ENCODE peak calls at places on chromosomes 12 and 14, in ten cellular contexts. One of them, this sample, is unnamed.

GRCh38 chr12:131363841-131364425 is 347.0 kb upstream of the SFSWAP start:
- DNase-seq in GM03348: no peak
- DNase-seq in activated T-helper 1 cell treated with Interleukin-2 at 50 U/mL for 16 hours: no peak
- DNase-seq in astrocyte of the spinal cord: no peak
- DNase-seq in activated CD4-positive, alpha-beta T cell treated with anti-CD3 and anti-CD28 coated beads, Interleukin-2, amount 10 ng/mL, durations not matched to agents 24 days and 14 days: no peak
- DNase-seq in upper lobe of left lung: no peak
- DNase-seq in tibial nerve: no peak
- DNase-seq in GM06990: no peak
- DNase-seq in nucleus accumbens: no peak
- DNase-seq in MM.1S: no peak
- DNase-seq in this sample: no peak

GRCh38 chr14:101219896-101220703 is 316.6 kb upstream of the RTL1 start:
- DNase-seq in GM03348: no peak
- DNase-seq in activated T-helper 1 cell treated with Interleukin-2 at 50 U/mL for 16 hours: no peak
- DNase-seq in astrocyte of the spinal cord: no peak
- DNase-seq in activated CD4-positive, alpha-beta T cell treated with anti-CD3 and anti-CD28 coated beads, Interleukin-2, amount 10 ng/mL, durations not matched to agents 24 days and 14 days: no peak
- DNase-seq in upper lobe of left lung: no peak
- DNase-seq in tibial nerve: no peak
- DNase-seq in GM06990: no peak
- DNase-seq in nucleus accumbens: no peak
- DNase-seq in MM.1S: no peak
- DNase-seq in this sample: peak; percentile 56

GRCh38 chr14:54001189-54001878 is 44.7 kb upstream of the BMP4 start:
- DNase-seq in GM03348: no peak
- DNase-seq in activated T-helper 1 cell treated with Interleukin-2 at 50 U/mL for 16 hours: no peak
- DNase-seq in astrocyte of the spinal cord: no peak
- DNase-seq in activated CD4-positive, alpha-beta T cell treated with anti-CD3 and anti-CD28 coated beads, Interleukin-2, amount 10 ng/mL, durations not matched to agents 24 days and 14 days: no peak
- DNase-seq in upper lobe of left lung: no peak
- DNase-seq in tibial nerve: no peak
- DNase-seq in GM06990: no peak
- DNase-seq in nucleus accumbens: no peak
- DNase-seq in MM.1S: no peak
- DNase-seq in this sample: no peak

GRCh38 chr12:57236925-57237652 is 7.6 kb downstream of the SHMT2 start:
- DNase-seq in GM03348: peak; percentile 60
- DNase-seq in activated T-helper 1 cell treated with Interleukin-2 at 50 U/mL for 16 hours: no peak
- DNase-seq in astrocyte of the spinal cord: no peak
- DNase-seq in activated CD4-positive, alpha-beta T cell treated with anti-CD3 and anti-CD28 coated beads, Interleukin-2, amount 10 ng/mL, durations not matched to agents 24 days and 14 days: no peak
- DNase-seq in upper lobe of left lung: no peak
- DNase-seq in tibial nerve: no peak
- DNase-seq in GM06990: no peak
- DNase-seq in nucleus accumbens: no peak
- DNase-seq in MM.1S: no peak
- DNase-seq in this sample: no peak

GRCh38 chr14:90419200-90419599 is 22.4 kb downstream of the CALM1 start:
- DNase-seq in GM03348: peak; percentile 83
- DNase-seq in activated T-helper 1 cell treated with Interleukin-2 at 50 U/mL for 16 hours: no peak
- DNase-seq in astrocyte of the spinal cord: peak; percentile 95
- DNase-seq in activated CD4-positive, alpha-beta T cell treated with anti-CD3 and anti-CD28 coated beads, Interleukin-2, amount 10 ng/mL, durations not matched to agents 24 days and 14 days: no peak
- DNase-seq in upper lobe of left lung: peak; percentile 43
- DNase-seq in tibial nerve: peak; percentile 40
- DNase-seq in GM06990: no peak
- DNase-seq in nucleus accumbens: peak; percentile 77
- DNase-seq in MM.1S: no peak
- DNase-seq in this sample: no peak

GRCh38 chr14:73238941-73239340 is 1.6 kb downstream of the PAPLN start:
- DNase-seq in GM03348: no peak
- DNase-seq in activated T-helper 1 cell treated with Interleukin-2 at 50 U/mL for 16 hours: no peak
- DNase-seq in astrocyte of the spinal cord: no peak
- DNase-seq in activated CD4-positive, alpha-beta T cell treated with anti-CD3 and anti-CD28 coated beads, Interleukin-2, amount 10 ng/mL, durations not matched to agents 24 days and 14 days: no peak
- DNase-seq in upper lobe of left lung: no peak
- DNase-seq in tibial nerve: peak; percentile 12
- DNase-seq in GM06990: no peak
- DNase-seq in nucleus accumbens: peak; percentile 20
- DNase-seq in MM.1S: no peak
- DNase-seq in this sample: no peak

GRCh38 chr14:105315941-105316562 is 1.5 kb downstream of the PACS2 start:
- DNase-seq in GM03348: no peak
- DNase-seq in activated T-helper 1 cell treated with Interleukin-2 at 50 U/mL for 16 hours: no peak
- DNase-seq in astrocyte of the spinal cord: no peak
- DNase-seq in activated CD4-positive, alpha-beta T cell treated with anti-CD3 and anti-CD28 coated beads, Interleukin-2, amount 10 ng/mL, durations not matched to agents 24 days and 14 days: no peak
- DNase-seq in upper lobe of left lung: no peak
- DNase-seq in tibial nerve: no peak
- DNase-seq in GM06990: no peak
- DNase-seq in nucleus accumbens: no peak
- DNase-seq in MM.1S: no peak
- DNase-seq in this sample: no peak

GRCh38 chr14:72883963-72884362 is 9.9 kb downstream of the DPF3 start:
- DNase-seq in GM03348: no peak
- DNase-seq in activated T-helper 1 cell treated with Interleukin-2 at 50 U/mL for 16 hours: no peak
- DNase-seq in astrocyte of the spinal cord: peak; percentile 40
- DNase-seq in activated CD4-positive, alpha-beta T cell treated with anti-CD3 and anti-CD28 coated beads, Interleukin-2, amount 10 ng/mL, durations not matched to agents 24 days and 14 days: peak; percentile 71
- DNase-seq in upper lobe of left lung: no peak
- DNase-seq in tibial nerve: no peak
- DNase-seq in GM06990: peak; percentile 41
- DNase-seq in nucleus accumbens: peak; percentile 20
- DNase-seq in MM.1S: no peak
- DNase-seq in this sample: no peak

GRCh38 chr14:102540310-102541028 is 30.9 kb upstream of the ANKRD9 start:
- DNase-seq in GM03348: no peak
- DNase-seq in activated T-helper 1 cell treated with Interleukin-2 at 50 U/mL for 16 hours: no peak
- DNase-seq in astrocyte of the spinal cord: no peak
- DNase-seq in activated CD4-positive, alpha-beta T cell treated with anti-CD3 and anti-CD28 coated beads, Interleukin-2, amount 10 ng/mL, durations not matched to agents 24 days and 14 days: no peak
- DNase-seq in upper lobe of left lung: no peak
- DNase-seq in tibial nerve: no peak
- DNase-seq in GM06990: no peak
- DNase-seq in nucleus accumbens: no peak
- DNase-seq in MM.1S: no peak
- DNase-seq in this sample: no peak

GRCh38 chr14:91399868-91400640 is 17.6 kb downstream of the CCDC88C start:
- DNase-seq in GM03348: no peak
- DNase-seq in activated T-helper 1 cell treated with Interleukin-2 at 50 U/mL for 16 hours: no peak
- DNase-seq in astrocyte of the spinal cord: no peak
- DNase-seq in activated CD4-positive, alpha-beta T cell treated with anti-CD3 and anti-CD28 coated beads, Interleukin-2, amount 10 ng/mL, durations not matched to agents 24 days and 14 days: peak; percentile 85
- DNase-seq in upper lobe of left lung: peak; percentile 49
- DNase-seq in tibial nerve: no peak
- DNase-seq in GM06990: peak; percentile 60
- DNase-seq in nucleus accumbens: no peak
- DNase-seq in MM.1S: peak; percentile 36
- DNase-seq in this sample: no peak

GRCh38 chr14:94989946-94990345 is 167.4 kb downstream of the DICER1 start:
- DNase-seq in GM03348: no peak
- DNase-seq in activated T-helper 1 cell treated with Interleukin-2 at 50 U/mL for 16 hours: no peak
- DNase-seq in astrocyte of the spinal cord: no peak
- DNase-seq in activated CD4-positive, alpha-beta T cell treated with anti-CD3 and anti-CD28 coated beads, Interleukin-2, amount 10 ng/mL, durations not matched to agents 24 days and 14 days: no peak
- DNase-seq in upper lobe of left lung: no peak
- DNase-seq in tibial nerve: no peak
- DNase-seq in GM06990: no peak
- DNase-seq in nucleus accumbens: no peak
- DNase-seq in MM.1S: no peak
- DNase-seq in this sample: no peak

GRCh38 chr12:15979096-15980091 is 68.3 kb downstream of the DERA start:
- DNase-seq in GM03348: peak; percentile 82
- DNase-seq in activated T-helper 1 cell treated with Interleukin-2 at 50 U/mL for 16 hours: no peak
- DNase-seq in astrocyte of the spinal cord: peak; percentile 93
- DNase-seq in activated CD4-positive, alpha-beta T cell treated with anti-CD3 and anti-CD28 coated beads, Interleukin-2, amount 10 ng/mL, durations not matched to agents 24 days and 14 days: no peak
- DNase-seq in upper lobe of left lung: no peak
- DNase-seq in tibial nerve: no peak
- DNase-seq in GM06990: no peak
- DNase-seq in nucleus accumbens: no peak
- DNase-seq in MM.1S: no peak
- DNase-seq in this sample: no peak

GRCh38 chr14:59123526-59123925 is 64.9 kb upstream of the DAAM1 start:
- DNase-seq in GM03348: peak; percentile 39
- DNase-seq in activated T-helper 1 cell treated with Interleukin-2 at 50 U/mL for 16 hours: no peak
- DNase-seq in astrocyte of the spinal cord: no peak
- DNase-seq in activated CD4-positive, alpha-beta T cell treated with anti-CD3 and anti-CD28 coated beads, Interleukin-2, amount 10 ng/mL, durations not matched to agents 24 days and 14 days: no peak
- DNase-seq in upper lobe of left lung: no peak
- DNase-seq in tibial nerve: no peak
- DNase-seq in GM06990: no peak
- DNase-seq in nucleus accumbens: no peak
- DNase-seq in MM.1S: no peak
- DNase-seq in this sample: no peak

GRCh38 chr14:100896369-100897060 is 7.0 kb downstream of the RTL1 start:
- DNase-seq in GM03348: no peak
- DNase-seq in activated T-helper 1 cell treated with Interleukin-2 at 50 U/mL for 16 hours: no peak
- DNase-seq in astrocyte of the spinal cord: no peak
- DNase-seq in activated CD4-positive, alpha-beta T cell treated with anti-CD3 and anti-CD28 coated beads, Interleukin-2, amount 10 ng/mL, durations not matched to agents 24 days and 14 days: no peak
- DNase-seq in upper lobe of left lung: no peak
- DNase-seq in tibial nerve: no peak
- DNase-seq in GM06990: no peak
- DNase-seq in nucleus accumbens: no peak
- DNase-seq in MM.1S: no peak
- DNase-seq in this sample: peak; percentile 41

GRCh38 chr14:54343276-54344121 is 53.3 kb upstream of the CDKN3 start:
- DNase-seq in GM03348: no peak
- DNase-seq in activated T-helper 1 cell treated with Interleukin-2 at 50 U/mL for 16 hours: no peak
- DNase-seq in astrocyte of the spinal cord: peak; percentile 78
- DNase-seq in activated CD4-positive, alpha-beta T cell treated with anti-CD3 and anti-CD28 coated beads, Interleukin-2, amount 10 ng/mL, durations not matched to agents 24 days and 14 days: no peak
- DNase-seq in upper lobe of left lung: peak; percentile 41
- DNase-seq in tibial nerve: no peak
- DNase-seq in GM06990: no peak
- DNase-seq in nucleus accumbens: no peak
- DNase-seq in MM.1S: no peak
- DNase-seq in this sample: no peak

GRCh38 chr12:47808049-47808448 is 11.7 kb downstream of the HDAC7 start:
- DNase-seq in GM03348: peak; percentile 36
- DNase-seq in activated T-helper 1 cell treated with Interleukin-2 at 50 U/mL for 16 hours: peak; percentile 64
- DNase-seq in astrocyte of the spinal cord: peak; percentile 65
- DNase-seq in activated CD4-positive, alpha-beta T cell treated with anti-CD3 and anti-CD28 coated beads, Interleukin-2, amount 10 ng/mL, durations not matched to agents 24 days and 14 days: peak; percentile 95
- DNase-seq in upper lobe of left lung: peak; percentile 78
- DNase-seq in tibial nerve: no peak
- DNase-seq in GM06990: peak; percentile 69
- DNase-seq in nucleus accumbens: peak; percentile 58
- DNase-seq in MM.1S: peak; percentile 92
- DNase-seq in this sample: no peak

GRCh38 chr12:130661501-130662255 is 54.4 kb downstream of the RIMBP2 start:
- DNase-seq in GM03348: no peak
- DNase-seq in activated T-helper 1 cell treated with Interleukin-2 at 50 U/mL for 16 hours: no peak
- DNase-seq in astrocyte of the spinal cord: no peak
- DNase-seq in activated CD4-positive, alpha-beta T cell treated with anti-CD3 and anti-CD28 coated beads, Interleukin-2, amount 10 ng/mL, durations not matched to agents 24 days and 14 days: no peak
- DNase-seq in upper lobe of left lung: no peak
- DNase-seq in tibial nerve: no peak
- DNase-seq in GM06990: no peak
- DNase-seq in nucleus accumbens: no peak
- DNase-seq in MM.1S: no peak
- DNase-seq in this sample: no peak

GRCh38 chr12:108939594-108939993 is 59.7 kb downstream of the DAO start:
- DNase-seq in GM03348: no peak
- DNase-seq in activated T-helper 1 cell treated with Interleukin-2 at 50 U/mL for 16 hours: no peak
- DNase-seq in astrocyte of the spinal cord: peak; percentile 6
- DNase-seq in activated CD4-positive, alpha-beta T cell treated with anti-CD3 and anti-CD28 coated beads, Interleukin-2, amount 10 ng/mL, durations not matched to agents 24 days and 14 days: peak; percentile 66
- DNase-seq in upper lobe of left lung: no peak
- DNase-seq in tibial nerve: no peak
- DNase-seq in GM06990: no peak
- DNase-seq in nucleus accumbens: no peak
- DNase-seq in MM.1S: peak; percentile 11
- DNase-seq in this sample: no peak

GRCh38 chr14:81537193-81537592 is 3.5 kb upstream of the SEL1L start:
- DNase-seq in GM03348: no peak
- DNase-seq in activated T-helper 1 cell treated with Interleukin-2 at 50 U/mL for 16 hours: no peak
- DNase-seq in astrocyte of the spinal cord: no peak
- DNase-seq in activated CD4-positive, alpha-beta T cell treated with anti-CD3 and anti-CD28 coated beads, Interleukin-2, amount 10 ng/mL, durations not matched to agents 24 days and 14 days: no peak
- DNase-seq in upper lobe of left lung: no peak
- DNase-seq in tibial nerve: no peak
- DNase-seq in GM06990: no peak
- DNase-seq in nucleus accumbens: no peak
- DNase-seq in MM.1S: no peak
- DNase-seq in this sample: no peak

GRCh38 chr14:90496379-90496778 is 99.5 kb downstream of the CALM1 start:
- DNase-seq in GM03348: no peak
- DNase-seq in activated T-helper 1 cell treated with Interleukin-2 at 50 U/mL for 16 hours: no peak
- DNase-seq in astrocyte of the spinal cord: no peak
- DNase-seq in activated CD4-positive, alpha-beta T cell treated with anti-CD3 and anti-CD28 coated beads, Interleukin-2, amount 10 ng/mL, durations not matched to agents 24 days and 14 days: no peak
- DNase-seq in upper lobe of left lung: no peak
- DNase-seq in tibial nerve: no peak
- DNase-seq in GM06990: no peak
- DNase-seq in nucleus accumbens: no peak
- DNase-seq in MM.1S: no peak
- DNase-seq in this sample: peak; percentile 52

GRCh38 chr12:28604240-28604639 is 414.0 kb downstream of the CCDC91 start:
- DNase-seq in GM03348: no peak
- DNase-seq in activated T-helper 1 cell treated with Interleukin-2 at 50 U/mL for 16 hours: no peak
- DNase-seq in astrocyte of the spinal cord: no peak
- DNase-seq in activated CD4-positive, alpha-beta T cell treated with anti-CD3 and anti-CD28 coated beads, Interleukin-2, amount 10 ng/mL, durations not matched to agents 24 days and 14 days: no peak
- DNase-seq in upper lobe of left lung: no peak
- DNase-seq in tibial nerve: no peak
- DNase-seq in GM06990: no peak
- DNase-seq in nucleus accumbens: no peak
- DNase-seq in MM.1S: no peak
- DNase-seq in this sample: no peak

GRCh38 chr14:104227806-104228205 is 89.4 kb downstream of the KIF26A start:
- DNase-seq in GM03348: no peak
- DNase-seq in activated T-helper 1 cell treated with Interleukin-2 at 50 U/mL for 16 hours: no peak
- DNase-seq in astrocyte of the spinal cord: no peak
- DNase-seq in activated CD4-positive, alpha-beta T cell treated with anti-CD3 and anti-CD28 coated beads, Interleukin-2, amount 10 ng/mL, durations not matched to agents 24 days and 14 days: peak; percentile 65
- DNase-seq in upper lobe of left lung: no peak
- DNase-seq in tibial nerve: no peak
- DNase-seq in GM06990: no peak
- DNase-seq in nucleus accumbens: no peak
- DNase-seq in MM.1S: no peak
- DNase-seq in this sample: no peak

GRCh38 chr12:53252349-53252916 is 15.7 kb upstream of the ESPL1 start:
- DNase-seq in GM03348: peak; percentile 60
- DNase-seq in activated T-helper 1 cell treated with Interleukin-2 at 50 U/mL for 16 hours: no peak
- DNase-seq in astrocyte of the spinal cord: no peak
- DNase-seq in activated CD4-positive, alpha-beta T cell treated with anti-CD3 and anti-CD28 coated beads, Interleukin-2, amount 10 ng/mL, durations not matched to agents 24 days and 14 days: no peak
- DNase-seq in upper lobe of left lung: peak; percentile 45
- DNase-seq in tibial nerve: no peak
- DNase-seq in GM06990: no peak
- DNase-seq in nucleus accumbens: no peak
- DNase-seq in MM.1S: no peak
- DNase-seq in this sample: peak; percentile 78

GRCh38 chr14:100537701-100538565 is 49.3 kb downstream of the BEGAIN start:
- DNase-seq in GM03348: no peak
- DNase-seq in activated T-helper 1 cell treated with Interleukin-2 at 50 U/mL for 16 hours: no peak
- DNase-seq in astrocyte of the spinal cord: no peak
- DNase-seq in activated CD4-positive, alpha-beta T cell treated with anti-CD3 and anti-CD28 coated beads, Interleukin-2, amount 10 ng/mL, durations not matched to agents 24 days and 14 days: no peak
- DNase-seq in upper lobe of left lung: no peak
- DNase-seq in tibial nerve: peak; percentile 54
- DNase-seq in GM06990: no peak
- DNase-seq in nucleus accumbens: peak; percentile 83
- DNase-seq in MM.1S: no peak
- DNase-seq in this sample: peak; percentile 51

GRCh38 chr12:73892181-73892580 is 645.5 kb upstream of the ATXN7L3B start:
- DNase-seq in GM03348: no peak
- DNase-seq in activated T-helper 1 cell treated with Interleukin-2 at 50 U/mL for 16 hours: no peak
- DNase-seq in astrocyte of the spinal cord: peak; percentile 48
- DNase-seq in activated CD4-positive, alpha-beta T cell treated with anti-CD3 and anti-CD28 coated beads, Interleukin-2, amount 10 ng/mL, durations not matched to agents 24 days and 14 days: no peak
- DNase-seq in upper lobe of left lung: no peak
- DNase-seq in tibial nerve: no peak
- DNase-seq in GM06990: no peak
- DNase-seq in nucleus accumbens: no peak
- DNase-seq in MM.1S: no peak
- DNase-seq in this sample: no peak

GRCh38 chr12:26697217-26697616 is 135.8 kb downstream of the ITPR2 start:
- DNase-seq in GM03348: no peak
- DNase-seq in activated T-helper 1 cell treated with Interleukin-2 at 50 U/mL for 16 hours: no peak
- DNase-seq in astrocyte of the spinal cord: peak; percentile 42
- DNase-seq in activated CD4-positive, alpha-beta T cell treated with anti-CD3 and anti-CD28 coated beads, Interleukin-2, amount 10 ng/mL, durations not matched to agents 24 days and 14 days: no peak
- DNase-seq in upper lobe of left lung: no peak
- DNase-seq in tibial nerve: no peak
- DNase-seq in GM06990: no peak
- DNase-seq in nucleus accumbens: no peak
- DNase-seq in MM.1S: no peak
- DNase-seq in this sample: no peak

GRCh38 chr12:56377310-56377988 is 14.8 kb upstream of the APOF start:
- DNase-seq in GM03348: peak; percentile 22
- DNase-seq in activated T-helper 1 cell treated with Interleukin-2 at 50 U/mL for 16 hours: no peak
- DNase-seq in astrocyte of the spinal cord: peak; percentile 8
- DNase-seq in activated CD4-positive, alpha-beta T cell treated with anti-CD3 and anti-CD28 coated beads, Interleukin-2, amount 10 ng/mL, durations not matched to agents 24 days and 14 days: no peak
- DNase-seq in upper lobe of left lung: no peak
- DNase-seq in tibial nerve: no peak
- DNase-seq in GM06990: no peak
- DNase-seq in nucleus accumbens: no peak
- DNase-seq in MM.1S: no peak
- DNase-seq in this sample: no peak

GRCh38 chr14:92225731-92226130 is 97.2 kb upstream of the SLC24A4 start:
- DNase-seq in GM03348: no peak
- DNase-seq in activated T-helper 1 cell treated with Interleukin-2 at 50 U/mL for 16 hours: no peak
- DNase-seq in astrocyte of the spinal cord: no peak
- DNase-seq in activated CD4-positive, alpha-beta T cell treated with anti-CD3 and anti-CD28 coated beads, Interleukin-2, amount 10 ng/mL, durations not matched to agents 24 days and 14 days: no peak
- DNase-seq in upper lobe of left lung: no peak
- DNase-seq in tibial nerve: no peak
- DNase-seq in GM06990: no peak
- DNase-seq in nucleus accumbens: no peak
- DNase-seq in MM.1S: no peak
- DNase-seq in this sample: no peak